ENCODE peak calls at places on chromosomes 3 and 15, in eight cellular contexts. S is endodermal cell, V is endothelial cell, T is PC-3, N is colonic mucosa, P is neural crest cell, C is esophagus squamous epithelium, B is HCT116. H is an unnamed sample.

GRCh38 chr3:30350901-30351300 is 255.5 kb upstream of the TGFBR2 start:
- DNase-seq in S (no peak), V (no peak), T (no peak), N (no peak), P (no peak), C (no peak), B (no peak), H (no peak)

GRCh38 chr15:99707481-99708270 is 25.6 kb downstream of the LYSMD4 start:
- DNase-seq in S (no peak), V (no peak), T (peak; percentile 37), N (no peak), P (no peak), C (no peak), B (no peak), H (no peak)

GRCh38 chr15:58015565-58015964 is 49.9 kb downstream of the ALDH1A2 start:
- DNase-seq in S (no peak), V (no peak), T (peak; percentile 23), N (no peak), P (no peak), C (no peak), B (no peak), H (no peak)

GRCh38 chr15:69439623-69440022 is 13.0 kb upstream of the RPLP1 start:
- DNase-seq in S (no peak), V (no peak), T (no peak), N (no peak), P (no peak), C (no peak), B (no peak), H (no peak)

GRCh38 chr15:86384191-86384590 is 304.5 kb downstream of the AGBL1 start:
- DNase-seq in S (no peak), V (no peak), T (no peak), N (no peak), P (no peak), C (no peak), B (no peak), H (no peak)

GRCh38 chr15:81253846-81254245 is 57.2 kb downstream of the IL16 start:
- DNase-seq in S (no peak), V (no peak), T (no peak), N (no peak), P (no peak), C (no peak), B (no peak), H (no peak)

GRCh38 chr3:161212892-161213291 is 8.2 kb upstream of the NMD3 start:
- DNase-seq in S (no peak), V (no peak), T (peak; percentile 22), N (no peak), P (no peak), C (no peak), B (no peak), H (no peak)

GRCh38 chr3:123027292-123028232 is at the start of gene SEMA5B:
- DNase-seq in S (peak; percentile 94), V (peak; percentile 67), T (peak; percentile 21), N (peak; percentile 23), P (peak; percentile 75), C (no peak), B (no peak), H (peak; percentile 86)

GRCh38 chr3:79844176-79844575 is 76.4 kb upstream of the ROBO1 start:
- DNase-seq in S (no peak), V (no peak), T (no peak), N (no peak), P (no peak), C (no peak), B (no peak), H (no peak)

GRCh38 chr15:33277689-33278088 is 33.1 kb upstream of the RYR3 start:
- DNase-seq in S (no peak), V (no peak), T (no peak), N (no peak), P (no peak), C (no peak), B (no peak), H (no peak)

GRCh38 chr3:150710097-150710496 is 6.4 kb upstream of the ERICH6 start:
- DNase-seq in S (no peak), V (no peak), T (no peak), N (no peak), P (no peak), C (no peak), B (no peak), H (no peak)

GRCh38 chr3:32224047-32224446 is 14.4 kb upstream of the CMTM8 start:
- DNase-seq in S (no peak), V (no peak), T (no peak), N (no peak), P (no peak), C (no peak), B (no peak), H (no peak)

GRCh38 chr15:38547255-38547997 is 17.2 kb downstream of the RASGRP1 start:
- DNase-seq in S (no peak), V (no peak), T (no peak), N (no peak), P (no peak), C (no peak), B (no peak), H (no peak)

GRCh38 chr3:134211797-134212196 is 38.9 kb downstream of the RYK start:
- DNase-seq in S (peak; percentile 80), V (peak; percentile 53), T (peak; percentile 59), N (no peak), P (peak; percentile 36), C (no peak), B (peak; percentile 31), H (peak; percentile 28)

GRCh38 chr15:100902436-100903190 is 16.5 kb upstream of the LRRK1 start:
- DNase-seq in S (peak; percentile 28), V (no peak), T (peak; percentile 65), N (peak; percentile 82), P (no peak), C (no peak), B (no peak), H (no peak)

GRCh38 chr3:46449755-46450552 is 14.8 kb downstream of the LTF start:
- DNase-seq in S (peak; percentile 74), V (peak; percentile 38), T (peak; percentile 43), N (no peak), P (no peak), C (no peak), B (peak; percentile 24), H (peak; percentile 25)

GRCh38 chr15:50675524-50676144 is 11.0 kb downstream of the TRPM7 start:
- DNase-seq in S (no peak), V (no peak), T (peak; percentile 65), N (no peak), P (no peak), C (no peak), B (peak; percentile 21), H (no peak)

GRCh38 chr3:44240061-44240460 is 1.6 kb upstream of the TOPAZ1 start:
- DNase-seq in S (no peak), V (no peak), T (peak; percentile 36), N (no peak), P (no peak), C (no peak), B (no peak), H (no peak)

GRCh38 chr3:14019459-14019858 is 105.2 kb downstream of the CHCHD4 start:
- DNase-seq in S (no peak), V (no peak), T (no peak), N (no peak), P (no peak), C (no peak), B (no peak), H (no peak)

GRCh38 chr15:77031376-77032050 is 36.6 kb downstream of the PSTPIP1 start:
- DNase-seq in S (peak; percentile 53), V (peak; percentile 4), T (no peak), N (peak; percentile 30), P (peak; percentile 4), C (no peak), B (no peak), H (no peak)

GRCh38 chr3:151395806-151396205 is 11.3 kb upstream of the P2RY12 start:
- DNase-seq in S (no peak), V (no peak), T (peak; percentile 71), N (no peak), P (no peak), C (no peak), B (no peak), H (no peak)

GRCh38 chr15:92098869-92099268 is 245.4 kb downstream of the SLCO3A1 start:
- DNase-seq in S (peak; percentile 79), V (no peak), T (no peak), N (peak; percentile 28), P (no peak), C (no peak), B (no peak), H (no peak)
- TF ChIP-seq CTCF in S (peak; percentile 56), V (no peak), T (no peak), N (no peak), P (no peak), C (no peak), B (no peak), H (no peak)

GRCh38 chr3:144773344-144773743 is 801.7 kb downstream of the DIPK2A start:
- DNase-seq in S (no peak), V (no peak), T (no peak), N (no peak), P (no peak), C (no peak), B (no peak), H (no peak)

GRCh38 chr3:144772372-144772771 is 800.7 kb downstream of the DIPK2A start:
- DNase-seq in S (no peak), V (no peak), T (no peak), N (no peak), P (no peak), C (no peak), B (no peak), H (no peak)

GRCh38 chr3:144771401-144771870 is 799.8 kb downstream of the DIPK2A start:
- DNase-seq in S (no peak), V (no peak), T (no peak), N (no peak), P (no peak), C (no peak), B (no peak), H (no peak)

GRCh38 chr3:144770291-144770690 is 798.7 kb downstream of the DIPK2A start:
- DNase-seq in S (no peak), V (no peak), T (no peak), N (no peak), P (no peak), C (no peak), B (no peak), H (no peak)

GRCh38 chr3:144770813-144771400 is 799.3 kb downstream of the DIPK2A start:
- DNase-seq in S (no peak), V (no peak), T (peak; percentile 45), N (no peak), P (no peak), C (no peak), B (peak; percentile 24), H (no peak)
- TF ChIP-seq CTCF in S (peak; percentile 74), V (peak; percentile 47), T (peak; percentile 54), N (no peak), P (peak; percentile 65), C (no peak), B (peak; percentile 24), H (peak; percentile 48)

DNA sequence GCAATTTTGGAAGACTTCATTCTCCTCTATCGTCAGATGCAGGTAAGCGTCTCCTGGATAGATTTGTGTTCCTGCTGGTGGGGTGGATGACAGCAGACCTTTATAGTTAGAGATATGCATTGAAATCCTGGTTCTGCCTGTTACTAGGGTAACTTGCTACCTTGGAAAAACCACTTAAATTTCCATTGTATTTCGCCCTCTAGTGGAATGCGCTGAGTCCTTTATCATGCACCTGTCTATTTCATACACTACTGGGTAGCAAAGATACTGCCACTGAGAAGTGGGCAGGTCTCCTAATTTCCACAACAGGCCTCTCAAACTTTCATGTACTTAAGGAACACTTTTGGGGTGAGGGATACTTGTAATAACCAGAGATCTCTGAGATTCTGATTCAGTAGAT is 209.5 kb upstream of the SUCLG2 start:
- DNase-seq in S (peak; percentile 56), V (peak; percentile 31), T (peak; percentile 48), N (no peak), P (no peak), C (no peak), B (peak; percentile 4), H (no peak)
- TF ChIP-seq CTCF in S (peak; percentile 80), V (peak; percentile 61), T (peak; percentile 58), N (peak; percentile 23), P (peak; percentile 47), C (no peak), B (no peak), H (peak; percentile 24)

GRCh38 chr15:79965836-79966630 is 5.0 kb downstream of the BCL2A1 start:
- DNase-seq in S (no peak), V (no peak), T (peak; percentile 73), N (no peak), P (no peak), C (no peak), B (no peak), H (no peak)
- TF ChIP-seq CTCF in S (no peak), V (no peak), T (no peak), N (no peak), P (no peak), C (no peak), B (no peak), H (no peak)